ENCODE peak calls at places on chromosome 5, in six cellular contexts. One of them, this sample, is unnamed.

GRCh38 chr5:133754575-133755169 is 142.3 kb upstream of the FSTL4 start:
- DNase-seq in Peyer's patch: no peak
- DNase-seq in K562: peak; percentile 30
- DNase-seq in PC-3: peak; percentile 36
- DNase-seq in mucosa of descending colon: peak; percentile 47
- DNase-seq in NB4: peak; percentile 31
- DNase-seq in this sample: peak; percentile 44

GRCh38 chr5:72523960-72524582 is 16.9 kb upstream of the ZNF366 start:
- DNase-seq in Peyer's patch: no peak
- DNase-seq in K562: no peak
- DNase-seq in PC-3: peak; percentile 79
- DNase-seq in mucosa of descending colon: peak; percentile 71
- DNase-seq in NB4: peak; percentile 88
- DNase-seq in this sample: peak; percentile 86

GRCh38 chr5:108983456-108984092 is 235.9 kb downstream of the FER start:
- DNase-seq in Peyer's patch: no peak
- DNase-seq in K562: no peak
- DNase-seq in PC-3: no peak
- DNase-seq in mucosa of descending colon: no peak
- DNase-seq in NB4: no peak
- DNase-seq in this sample: peak; percentile 13

GRCh38 chr5:165393839-165394238 is 1888.4 kb downstream of the MAT2B start:
- DNase-seq in Peyer's patch: no peak
- DNase-seq in K562: no peak
- DNase-seq in PC-3: no peak
- DNase-seq in mucosa of descending colon: no peak
- DNase-seq in NB4: peak; percentile 33
- DNase-seq in this sample: no peak

GRCh38 chr5:119286516-119287488 is 69.0 kb upstream of the TNFAIP8 start:
- DNase-seq in Peyer's patch: no peak
- DNase-seq in K562: no peak
- DNase-seq in PC-3: no peak
- DNase-seq in mucosa of descending colon: no peak
- DNase-seq in NB4: peak; percentile 29
- DNase-seq in this sample: no peak

GRCh38 chr5:162496080-162496808 is 428.7 kb downstream of the GABRG2 start:
- DNase-seq in Peyer's patch: no peak
- DNase-seq in K562: no peak
- DNase-seq in PC-3: peak; percentile 44
- DNase-seq in mucosa of descending colon: no peak
- DNase-seq in NB4: no peak
- DNase-seq in this sample: no peak

GRCh38 chr5:166712447-166712846 is 1579.0 kb upstream of the WWC1 start:
- DNase-seq in Peyer's patch: no peak
- DNase-seq in K562: no peak
- DNase-seq in PC-3: no peak
- DNase-seq in mucosa of descending colon: no peak
- DNase-seq in NB4: no peak
- DNase-seq in this sample: no peak

GRCh38 chr5:17221843-17222614 is 4.6 kb downstream of the BASP1 start:
- DNase-seq in Peyer's patch: no peak
- DNase-seq in K562: no peak
- DNase-seq in PC-3: no peak
- DNase-seq in mucosa of descending colon: no peak
- DNase-seq in NB4: peak; percentile 21
- DNase-seq in this sample: no peak

GRCh38 chr5:172160506-172160905 is 27.5 kb downstream of the STK10 start:
- DNase-seq in Peyer's patch: no peak
- DNase-seq in K562: no peak
- DNase-seq in PC-3: no peak
- DNase-seq in mucosa of descending colon: no peak
- DNase-seq in NB4: no peak
- DNase-seq in this sample: peak; percentile 43

GRCh38 chr5:57066921-57067914 is 106.6 kb upstream of the GPBP1 start:
- DNase-seq in Peyer's patch: no peak
- DNase-seq in K562: peak; percentile 28
- DNase-seq in PC-3: no peak
- DNase-seq in mucosa of descending colon: no peak
- DNase-seq in NB4: no peak
- DNase-seq in this sample: peak; percentile 71

GRCh38 chr5:24385070-24385469 is 259.7 kb downstream of the CDH10 start:
- DNase-seq in Peyer's patch: no peak
- DNase-seq in K562: no peak
- DNase-seq in PC-3: no peak
- DNase-seq in mucosa of descending colon: no peak
- DNase-seq in NB4: no peak
- DNase-seq in this sample: no peak

GRCh38 chr5:125868035-125868434 is 555.2 kb upstream of the GRAMD2B start:
- DNase-seq in Peyer's patch: no peak
- DNase-seq in K562: no peak
- DNase-seq in PC-3: no peak
- DNase-seq in mucosa of descending colon: no peak
- DNase-seq in NB4: no peak
- DNase-seq in this sample: peak; percentile 76

GRCh38 chr5:67104859-67105258 is 91.7 kb downstream of the CD180 start:
- DNase-seq in Peyer's patch: no peak
- DNase-seq in K562: no peak
- DNase-seq in PC-3: no peak
- DNase-seq in mucosa of descending colon: no peak
- DNase-seq in NB4: no peak
- DNase-seq in this sample: no peak

GRCh38 chr5:172508471-172509404 is 54.4 kb upstream of the SH3PXD2B start:
- DNase-seq in Peyer's patch: peak; percentile 41
- DNase-seq in K562: no peak
- DNase-seq in PC-3: no peak
- DNase-seq in mucosa of descending colon: no peak
- DNase-seq in NB4: no peak
- DNase-seq in this sample: no peak

GRCh38 chr5:172491481-172491880 is 37.2 kb upstream of the SH3PXD2B start:
- DNase-seq in Peyer's patch: no peak
- DNase-seq in K562: no peak
- DNase-seq in PC-3: no peak
- DNase-seq in mucosa of descending colon: no peak
- DNase-seq in NB4: no peak
- DNase-seq in this sample: no peak

GRCh38 chr5:151678713-151679112 is 8.0 kb downstream of the SPARC start:
- DNase-seq in Peyer's patch: no peak
- DNase-seq in K562: no peak
- DNase-seq in PC-3: no peak
- DNase-seq in mucosa of descending colon: no peak
- DNase-seq in NB4: no peak
- DNase-seq in this sample: no peak
- H3K4me3 ChIP-seq in Peyer's patch: no peak overlapping the region
- H3K4me3 ChIP-seq in K562: no peak overlapping the region
- H3K4me3 ChIP-seq in PC-3: no peak overlapping the region
- H3K4me3 ChIP-seq in mucosa of descending colon: no peak overlapping the region
- H3K4me3 ChIP-seq in NB4: no peak overlapping the region
- H3K4me3 ChIP-seq in this sample: no peak overlapping the region

GRCh38 chr5:95406426-95407093 is 15.4 kb downstream of the FAM81B start:
- DNase-seq in Peyer's patch: no peak
- DNase-seq in K562: no peak
- DNase-seq in PC-3: no peak
- DNase-seq in mucosa of descending colon: no peak
- DNase-seq in NB4: no peak
- DNase-seq in this sample: no peak

GRCh38 chr5:95399034-95399433 is 7.9 kb downstream of the FAM81B start:
- DNase-seq in Peyer's patch: no peak
- DNase-seq in K562: no peak
- DNase-seq in PC-3: no peak
- DNase-seq in mucosa of descending colon: no peak
- DNase-seq in NB4: no peak
- DNase-seq in this sample: no peak

GRCh38 chr5:95401601-95402000 is 10.4 kb downstream of the FAM81B start:
- DNase-seq in Peyer's patch: no peak
- DNase-seq in K562: no peak
- DNase-seq in PC-3: no peak
- DNase-seq in mucosa of descending colon: no peak
- DNase-seq in NB4: no peak
- DNase-seq in this sample: no peak

DNA sequence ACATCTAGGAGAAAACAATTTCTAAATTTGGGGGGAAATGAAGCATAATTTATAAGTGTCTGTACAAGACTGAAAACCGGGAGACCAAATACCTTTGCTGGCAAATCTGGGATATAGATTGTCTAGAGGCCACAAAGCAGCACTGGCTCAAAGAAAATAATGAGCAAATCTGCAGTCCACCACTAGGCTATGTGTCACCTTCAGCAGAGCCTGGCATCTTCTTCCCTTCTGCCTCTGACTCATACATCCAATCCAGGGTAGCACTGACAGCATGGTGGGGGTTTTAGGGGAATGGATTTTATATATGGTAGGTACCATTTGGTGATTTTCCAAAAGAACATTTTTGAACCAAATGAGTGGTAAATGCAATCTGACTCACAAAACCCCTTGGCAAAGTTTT is 12.8 kb downstream of the FAM81B start:
- DNase-seq in Peyer's patch: no peak
- DNase-seq in K562: no peak
- DNase-seq in PC-3: peak; percentile 32
- DNase-seq in mucosa of descending colon: no peak
- DNase-seq in NB4: no peak
- DNase-seq in this sample: peak; percentile 33
- TF ChIP-seq CTCF in Peyer's patch: no peak
- TF ChIP-seq CTCF in K562: no peak
- TF ChIP-seq CTCF in PC-3: no peak
- TF ChIP-seq CTCF in mucosa of descending colon: no peak
- TF ChIP-seq CTCF in NB4: no peak
- TF ChIP-seq CTCF in this sample: no peak

GRCh38 chr5:124738751-124739559 is 7.5 kb downstream of the ZNF608 start:
- DNase-seq in Peyer's patch: no peak
- DNase-seq in K562: no peak
- DNase-seq in PC-3: no peak
- DNase-seq in mucosa of descending colon: no peak
- DNase-seq in NB4: no peak
- DNase-seq in this sample: no peak
- H3K4me3 ChIP-seq in Peyer's patch: no peak overlapping the region
- H3K4me3 ChIP-seq in K562: no peak overlapping the region
- H3K4me3 ChIP-seq in PC-3: no peak overlapping the region
- H3K4me3 ChIP-seq in mucosa of descending colon: no peak overlapping the region
- H3K4me3 ChIP-seq in NB4: no peak overlapping the region
- H3K4me3 ChIP-seq in this sample: no peak overlapping the region

GRCh38 chr5:141705503-141705902 is 23.5 kb upstream of the ARAP3 start:
- DNase-seq in Peyer's patch: no peak
- DNase-seq in K562: no peak
- DNase-seq in PC-3: no peak
- DNase-seq in mucosa of descending colon: no peak
- DNase-seq in NB4: no peak
- DNase-seq in this sample: peak; percentile 43

GRCh38 chr5:141701341-141702119 is 19.5 kb upstream of the ARAP3 start:
- DNase-seq in Peyer's patch: no peak
- DNase-seq in K562: no peak
- DNase-seq in PC-3: no peak
- DNase-seq in mucosa of descending colon: no peak
- DNase-seq in NB4: no peak
- DNase-seq in this sample: no peak

GRCh38 chr5:141707535-141707934 is 25.5 kb upstream of the ARAP3 start:
- DNase-seq in Peyer's patch: no peak
- DNase-seq in K562: no peak
- DNase-seq in PC-3: no peak
- DNase-seq in mucosa of descending colon: no peak
- DNase-seq in NB4: no peak
- DNase-seq in this sample: no peak

GRCh38 chr5:141704782-141705297 is 22.8 kb upstream of the ARAP3 start:
- DNase-seq in Peyer's patch: no peak
- DNase-seq in K562: no peak
- DNase-seq in PC-3: no peak
- DNase-seq in mucosa of descending colon: peak; percentile 58
- DNase-seq in NB4: no peak
- DNase-seq in this sample: no peak

DNA sequence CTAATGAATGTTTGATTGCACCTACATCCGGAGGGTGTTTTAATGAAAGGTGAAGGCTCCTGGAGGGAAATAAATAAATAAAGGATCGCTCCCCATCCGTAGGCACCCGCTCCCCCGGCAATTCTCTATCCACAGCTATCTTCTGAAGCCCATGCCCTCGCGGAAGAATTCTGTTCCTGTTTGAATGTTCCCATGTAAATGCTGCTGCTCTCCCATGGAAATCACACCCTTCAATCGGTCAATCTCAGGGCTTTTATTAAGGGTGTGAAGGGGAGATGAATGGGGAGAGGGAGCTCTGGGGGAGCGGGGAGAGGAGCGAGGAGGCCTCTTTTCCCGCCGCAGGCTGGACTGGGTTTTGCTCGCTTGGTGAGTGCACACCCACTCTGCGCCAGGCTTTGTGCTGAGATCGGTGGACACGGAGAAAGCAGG is 21.1 kb upstream of the ARAP3 start:
- DNase-seq in Peyer's patch: no peak
- DNase-seq in K562: no peak
- DNase-seq in PC-3: no peak
- DNase-seq in mucosa of descending colon: no peak
- DNase-seq in NB4: no peak
- DNase-seq in this sample: no peak
- TF ChIP-seq CTCF in Peyer's patch: no peak
- TF ChIP-seq CTCF in K562: no peak
- TF ChIP-seq CTCF in PC-3: no peak
- TF ChIP-seq CTCF in mucosa of descending colon: no peak
- TF ChIP-seq CTCF in NB4: no peak
- TF ChIP-seq CTCF in this sample: no peak

DNA sequence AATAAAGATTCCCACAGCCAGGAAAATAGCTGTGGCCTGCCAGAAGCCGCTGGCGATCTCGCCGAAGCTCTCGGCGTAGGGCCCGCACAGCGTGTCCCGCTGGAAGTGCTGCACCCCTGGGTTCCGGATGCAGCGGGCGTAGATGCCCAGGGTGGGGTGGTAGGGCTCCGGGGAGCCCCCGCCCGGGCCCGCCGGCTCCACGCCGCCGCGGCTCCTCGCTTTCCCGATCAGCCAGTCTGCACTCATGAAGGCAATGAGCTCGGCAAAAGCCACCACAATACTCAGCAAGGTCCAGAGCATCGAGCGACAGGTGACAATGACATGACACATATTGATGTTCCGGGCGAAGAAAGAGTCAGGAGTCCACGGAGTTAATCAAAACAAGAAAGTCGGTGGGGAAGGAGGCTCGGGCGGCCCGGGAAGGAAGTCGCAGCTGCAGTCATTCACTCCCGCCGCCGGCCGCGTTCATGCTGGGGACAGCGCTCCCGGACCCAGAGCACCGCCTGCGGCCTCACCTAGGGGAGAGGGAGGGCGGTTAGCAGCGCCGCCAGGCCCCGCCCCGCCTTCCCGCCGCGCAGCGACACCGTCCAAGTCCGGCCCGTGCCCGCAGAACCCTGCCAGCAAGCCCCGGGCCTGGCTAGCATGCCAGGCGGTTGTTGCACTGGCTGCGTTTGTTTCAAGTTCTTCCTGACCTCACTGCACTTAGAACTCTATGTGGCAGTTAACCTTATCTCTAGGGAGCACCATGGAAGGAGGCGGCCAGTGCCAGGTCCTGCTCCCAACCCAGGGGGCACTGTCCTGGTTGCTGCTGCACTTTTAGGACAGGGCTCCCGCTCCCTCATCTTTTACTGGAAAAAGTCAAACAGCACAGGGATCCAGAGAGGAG is 138.4 kb downstream of the LHFPL2 start:
- DNase-seq in Peyer's patch: peak; percentile 89
- DNase-seq in K562: peak; percentile 81
- DNase-seq in PC-3: peak; percentile 55
- DNase-seq in mucosa of descending colon: peak; percentile 71
- DNase-seq in NB4: peak; percentile 76
- DNase-seq in this sample: peak; percentile 43
- H3K4me3 ChIP-seq in Peyer's patch: peak overlapping the region; percentile 38
- H3K4me3 ChIP-seq in K562: peak overlapping the region; percentile 49
- H3K4me3 ChIP-seq in PC-3: peak overlapping the region; percentile 65
- H3K4me3 ChIP-seq in mucosa of descending colon: peak overlapping the region; percentile 12
- H3K4me3 ChIP-seq in NB4: peak overlapping the region; percentile 53
- H3K4me3 ChIP-seq in this sample: peak overlapping the region; percentile 24